ENCODE peak calls at places on chromosome 12, in six cellular contexts. L, Y, I, X, M and W are unnamed samples.

GRCh38 chr12:7091171-7091570 is 1.1 kb downstream of the C1R start:
- DNase-seq in L (no peak), Y (no peak), I (no peak), X (no peak), M (no peak), W (no peak)

GRCh38 chr12:69719336-69720316 is 19.0 kb upstream of the RAB3IP start:
- DNase-seq in L (no peak), Y (no peak), I (no peak), X (no peak), M (no peak), W (no peak)

GRCh38 chr12:50110127-50110761 is 1.8 kb upstream of the COX14 start:
- DNase-seq in L (no peak), Y (no peak), I (no peak), X (no peak), M (no peak), W (no peak)

GRCh38 chr12:116278667-116279066 is 1.2 kb upstream of the MED13L start:
- DNase-seq in L (no peak), Y (no peak), I (no peak), X (no peak), M (no peak), W (no peak)

GRCh38 chr12:108122644-108123043 is 6.4 kb upstream of the WSCD2 start:
- DNase-seq in L (no peak), Y (no peak), I (no peak), X (no peak), M (no peak), W (no peak)

GRCh38 chr12:99600388-99600787 is 47.2 kb upstream of the GARIN6 start:
- DNase-seq in L (no peak), Y (no peak), I (no peak), X (no peak), M (no peak), W (no peak)

GRCh38 chr12:113891737-113892520 is 74.2 kb downstream of the RBM19 start:
- DNase-seq in L (no peak), Y (no peak), I (no peak), X (no peak), M (no peak), W (no peak)

GRCh38 chr12:124457287-124458219 is 109.9 kb downstream of the NCOR2 start:
- DNase-seq in L (peak), Y (no peak), I (no peak), X (no peak), M (no peak), W (peak)

GRCh38 chr12:105076098-105076497 is 8.2 kb downstream of the ALDH1L2 start:
- DNase-seq in L (peak), Y (no peak), I (no peak), X (no peak), M (no peak), W (peak)

GRCh38 chr12:55717397-55718007 is 1.7 kb downstream of the BLOC1S1 start:
- DNase-seq in L (no peak), Y (no peak), I (no peak), X (no peak), M (no peak), W (peak)

GRCh38 chr12:2129076-2129475 is 76.3 kb downstream of the CACNA1C start:
- DNase-seq in L (peak), Y (no peak), I (peak), X (no peak), M (no peak), W (peak)

GRCh38 chr12:120856980-120857379 is 47.2 kb downstream of the SPPL3 start:
- DNase-seq in L (peak), Y (no peak), I (no peak), X (no peak), M (no peak), W (no peak)

GRCh38 chr12:46268349-46268616 is 560 bp downstream of the SLC38A1 start:
- DNase-seq in L (no peak), Y (no peak), I (no peak), X (no peak), M (no peak), W (peak)

GRCh38 chr12:89069431-89069830 is 282.9 kb downstream of the DUSP6 start:
- DNase-seq in L (no peak), Y (no peak), I (no peak), X (no peak), M (no peak), W (no peak)

GRCh38 chr12:9870311-9870866 is 1.2 kb upstream of the CLEC2B start:
- DNase-seq in L (peak), Y (no peak), I (no peak), X (no peak), M (no peak), W (peak)

GRCh38 chr12:105222726-105223357 is 13.1 kb downstream of the APPL2 start:
- DNase-seq in L (peak), Y (no peak), I (no peak), X (no peak), M (no peak), W (no peak)

GRCh38 chr12:112606611-112607366 is 184.8 kb upstream of the RPH3A start:
- DNase-seq in L (no peak), Y (peak), I (no peak), X (no peak), M (no peak), W (no peak)

GRCh38 chr12:85509857-85510256 is 229.8 kb downstream of the ALX1 start:
- DNase-seq in L (no peak), Y (no peak), I (no peak), X (no peak), M (no peak), W (no peak)